ENCODE peak calls at places on chromosomes 4 and X, in five cellular contexts. P is heart right ventricle, M is fibroblast of pulmonary artery, L is epithelial cell of esophagus, F is neural crest cell. T is an unnamed sample.
A peak's percentile ranks its signal among the peaks of the same experiment; 100 is the strongest.

GRCh38 chr4:55866290-55866907 is 13.0 kb downstream of the EXOC1 start:
- DNase-seq in L (peak; percentile 94), P (no peak), F (no peak), M (peak; percentile 94), T (no peak)

GRCh38 chr4:67452100-67452887 is 93.0 kb downstream of the CENPC start:
- DNase-seq in M (peak; percentile 36), P (no peak), F (no peak), L (no peak), T (no peak)

GRCh38 chr4:139675651-139676050 is 10.0 kb downstream of the MGST2 start:
- DNase-seq in F (no peak), L (peak; percentile 70), P (no peak), M (peak; percentile 21), T (peak; percentile 68)

GRCh38 chr4:88743696-88744095 is 46.1 kb upstream of the NAP1L5 start:
- DNase-seq in P (no peak), F (no peak), M (peak; percentile 66), L (no peak), T (no peak)

GRCh38 chr4:76830612-76831474 is 67.1 kb downstream of the SOWAHB start:
- DNase-seq in P (no peak), F (no peak), L (peak; percentile 78), M (peak; percentile 85), T (no peak)

GRCh38 chrX:118974088-118974907 is at the start of gene LONRF3:
- DNase-seq in L (peak; percentile 40), P (peak; percentile 65), M (peak; percentile 53), F (no peak), T (peak; percentile 82)

GRCh38 chr4:119135721-119136121 is at the start of gene MYOZ2:
- DNase-seq in P (no peak), L (peak; percentile 35), F (no peak), M (peak; percentile 52), T (no peak)

GRCh38 chrX:17706676-17707075 is 30.6 kb upstream of the SCML1 start:
- DNase-seq in L (peak; percentile 85), F (no peak), P (no peak), M (peak; percentile 55), T (no peak)

GRCh38 chr4:24042094-24042493 is 152.2 kb upstream of the PPARGC1A start:
- DNase-seq in M (peak; percentile 65), P (no peak), L (peak; percentile 64), F (no peak), T (no peak)

GRCh38 chr4:93764647-93765246 is 63.8 kb upstream of the ATOH1 start:
- DNase-seq in L (peak; percentile 56), P (no peak), M (peak; percentile 72), F (peak; percentile 29), T (no peak)

GRCh38 chr4:33493231-33493630 is 2751.1 kb downstream of the ARAP2 start:
- DNase-seq in F (no peak), P (no peak), M (peak; percentile 1), L (peak; percentile 51), T (no peak)

GRCh38 chr4:138540056-138540800 is 298.1 kb upstream of the SLC7A11 start:
- DNase-seq in F (no peak), P (no peak), L (peak; percentile 56), M (no peak), T (no peak)

GRCh38 chr4:79227896-79228295 is 98.0 kb downstream of the NAA11 start:
- DNase-seq in M (peak; percentile 60), P (peak; percentile 22), F (no peak), L (no peak), T (no peak)

GRCh38 chrX:13492286-13492685 is 77.1 kb upstream of the EGFL6 start:
- DNase-seq in M (no peak), L (no peak), F (no peak), P (no peak), T (no peak)

GRCh38 chrX:119488749-119489148 is 20.5 kb downstream of the SLC25A5 start:
- DNase-seq in P (no peak), L (peak; percentile 54), F (peak; percentile 42), M (peak; percentile 65), T (no peak)

GRCh38 chr4:38765391-38765790 is 17.4 kb downstream of the TLR10 start:
- DNase-seq in P (no peak), M (no peak), L (peak; percentile 88), F (no peak), T (no peak)

GRCh38 chrX:1361275-1361674 is 24.7 kb downstream of the IL3RA start:
- DNase-seq in F (no peak), M (no peak), P (no peak), L (no peak), T (no peak)

GRCh38 chr4:3675251-3676115 is 90.7 kb upstream of the ADRA2C start:
- DNase-seq in F (no peak), P (no peak), L (no peak), M (no peak), T (peak; percentile 27)

GRCh38 chr4:8646296-8647093 is 53.9 kb downstream of the CPZ start:
- DNase-seq in P (no peak), M (no peak), L (no peak), F (no peak), T (no peak)

GRCh38 chr4:168796362-168797106 is 213.5 kb downstream of the CBR4 start:
- DNase-seq in M (peak; percentile 74), L (peak; percentile 53), F (no peak), P (no peak), T (no peak)

GRCh38 chr4:55866973-55867574 is 13.6 kb downstream of the EXOC1 start:
- DNase-seq in F (no peak), L (peak; percentile 73), P (no peak), M (peak; percentile 76), T (no peak)

GRCh38 chrX:55135171-55135570 is 46.4 kb downstream of the PAGE2 start:
- DNase-seq in F (peak; percentile 2), P (peak; percentile 11), M (peak; percentile 60), L (peak; percentile 49), T (no peak)

GRCh38 chr4:118752551-118752950 is 67.4 kb downstream of the METTL14 start:
- DNase-seq in F (no peak), L (no peak), P (no peak), M (no peak), T (no peak)

GRCh38 chrX:12080265-12080664 is 58.0 kb upstream of the FRMPD4 start:
- DNase-seq in F (no peak), P (no peak), L (peak; percentile 44), M (peak; percentile 69), T (no peak)
- TF ChIP-seq CTCF in F (peak; percentile 70), P (peak; percentile 45), L (peak; percentile 57), M (peak; percentile 56), T (peak; percentile 8)

GRCh38 chr4:2089222-2089621 is 30.1 kb downstream of the NAT8L start:
- DNase-seq in F (no peak), M (no peak), P (no peak), L (no peak), T (no peak)

GRCh38 chr4:2083826-2084160 is 24.7 kb downstream of the NAT8L start:
- DNase-seq in F (no peak), P (no peak), L (no peak), M (no peak), T (no peak)

GRCh38 chr4:2084316-2084715 is 25.2 kb downstream of the NAT8L start:
- DNase-seq in P (no peak), L (no peak), F (no peak), M (no peak), T (no peak)

GRCh38 chr4:2085496-2085901 is 26.4 kb downstream of the NAT8L start:
- DNase-seq in F (peak; percentile 0), L (peak; percentile 61), M (no peak), P (no peak), T (no peak)

DNA sequence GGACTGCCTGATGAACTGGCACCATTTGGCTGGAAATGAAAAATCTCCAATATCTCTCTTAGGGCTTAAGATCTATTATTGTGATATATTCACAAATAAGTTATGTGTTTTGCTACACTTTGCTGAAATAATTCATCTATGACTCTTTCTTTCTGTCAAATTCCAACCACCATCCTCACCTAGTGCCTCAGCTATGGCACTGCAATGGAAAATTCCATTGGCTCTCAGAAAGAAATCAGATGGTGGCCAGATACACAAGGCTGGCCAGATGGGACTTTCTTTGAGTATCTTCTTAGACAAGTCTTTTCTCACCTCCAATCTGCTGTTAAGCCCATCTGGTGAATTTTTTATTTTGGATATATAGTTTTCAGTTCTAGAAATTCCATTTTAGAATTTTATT is 28.0 kb downstream of the NAT8L start:
- DNase-seq in L (no peak), F (no peak), M (peak; percentile 6), P (no peak), T (no peak)
- TF ChIP-seq CTCF in L (peak; percentile 27), F (no peak), M (peak; percentile 8), P (no peak), T (no peak)

GRCh38 chr4:124713213-124713592 is 671 bp upstream of the ANKRD50 start:
- DNase-seq in M (peak; percentile 85), F (peak; percentile 60), L (peak; percentile 59), P (peak; percentile 74), T (peak; percentile 73)
- TF ChIP-seq CTCF in M (peak; percentile 50), F (peak; percentile 63), L (peak; percentile 51), P (peak; percentile 63), T (peak; percentile 56)

DNA sequence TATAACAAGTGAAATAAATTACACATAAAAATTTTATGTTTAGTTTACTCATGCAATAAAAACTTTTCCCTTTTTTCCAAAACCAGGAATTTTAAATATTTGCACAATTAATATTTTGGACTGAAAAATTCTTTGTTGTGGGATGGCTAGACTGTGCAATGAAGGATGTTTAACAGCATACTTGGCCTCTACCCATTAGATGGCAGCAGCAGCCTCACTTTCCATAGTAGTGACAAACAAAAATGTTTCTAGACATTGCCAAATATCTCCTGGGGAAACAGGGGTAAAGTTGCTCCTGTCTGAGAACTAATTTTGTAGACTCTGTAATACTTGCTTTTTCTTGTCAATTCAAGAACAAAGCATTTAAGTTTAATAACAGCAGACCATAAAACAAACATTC is 49.8 kb downstream of the SCLT1 start:
- DNase-seq in L (peak; percentile 16), P (no peak), M (peak; percentile 57), F (no peak), T (no peak)
- TF ChIP-seq CTCF in L (peak; percentile 30), P (peak; percentile 10), M (peak; percentile 48), F (no peak), T (peak; percentile 7)